ENCODE peak calls at places on chromosome X, in ten cellular contexts. One of them, this sample, is unnamed. For H3K4me1, the result is how much of the 10 kb centered on the place peaks cover.

GRCh38 chrX:23854122-23854521 is 53.6 kb downstream of the APOO start:
- DNase-seq in endodermal cell: no peak
- DNase-seq in small intestine: no peak
- DNase-seq in aorta: peak
- DNase-seq in CD4-positive, CD25-positive, alpha-beta regulatory T cell: no peak
- DNase-seq in HepG2: no peak
- DNase-seq in esophagus squamous epithelium: no peak
- DNase-seq in heart right ventricle: no peak
- DNase-seq in OCI-LY7: no peak
- DNase-seq in CD8-positive, alpha-beta T cell: no peak
- DNase-seq in this sample: no peak

GRCh38 chrX:40402771-40403533 is 177.8 kb upstream of the ATP6AP2 start:
- DNase-seq in endodermal cell: peak
- DNase-seq in small intestine: peak
- DNase-seq in aorta: no peak
- DNase-seq in CD4-positive, CD25-positive, alpha-beta regulatory T cell: no peak
- DNase-seq in HepG2: no peak
- DNase-seq in esophagus squamous epithelium: no peak
- DNase-seq in heart right ventricle: no peak
- DNase-seq in OCI-LY7: no peak
- DNase-seq in CD8-positive, alpha-beta T cell: no peak
- DNase-seq in this sample: no peak

GRCh38 chrX:8679572-8679971 is 52.4 kb downstream of the ANOS1 start:
- DNase-seq in endodermal cell: no peak
- DNase-seq in small intestine: no peak
- DNase-seq in aorta: no peak
- DNase-seq in CD4-positive, CD25-positive, alpha-beta regulatory T cell: no peak
- DNase-seq in HepG2: no peak
- DNase-seq in esophagus squamous epithelium: no peak
- DNase-seq in heart right ventricle: no peak
- DNase-seq in OCI-LY7: no peak
- DNase-seq in CD8-positive, alpha-beta T cell: no peak
- DNase-seq in this sample: no peak

GRCh38 chrX:134254511-134254910 is 17.5 kb downstream of the CCDC160 start:
- DNase-seq in endodermal cell: no peak
- DNase-seq in small intestine: no peak
- DNase-seq in aorta: no peak
- DNase-seq in CD4-positive, CD25-positive, alpha-beta regulatory T cell: no peak
- DNase-seq in HepG2: no peak
- DNase-seq in esophagus squamous epithelium: no peak
- DNase-seq in heart right ventricle: no peak
- DNase-seq in OCI-LY7: no peak
- DNase-seq in CD8-positive, alpha-beta T cell: no peak
- DNase-seq in this sample: no peak

GRCh38 chrX:78375894-78376293 is 48.5 kb upstream of the CYSLTR1 start:
- DNase-seq in endodermal cell: no peak
- DNase-seq in small intestine: peak
- DNase-seq in aorta: no peak
- DNase-seq in CD4-positive, CD25-positive, alpha-beta regulatory T cell: no peak
- DNase-seq in HepG2: no peak
- DNase-seq in esophagus squamous epithelium: no peak
- DNase-seq in heart right ventricle: no peak
- DNase-seq in OCI-LY7: no peak
- DNase-seq in CD8-positive, alpha-beta T cell: no peak
- DNase-seq in this sample: no peak

GRCh38 chrX:19040373-19040772 is 56.5 kb upstream of the PHKA2 start:
- DNase-seq in endodermal cell: no peak
- DNase-seq in small intestine: peak
- DNase-seq in aorta: no peak
- DNase-seq in CD4-positive, CD25-positive, alpha-beta regulatory T cell: no peak
- DNase-seq in HepG2: no peak
- DNase-seq in esophagus squamous epithelium: no peak
- DNase-seq in heart right ventricle: no peak
- DNase-seq in OCI-LY7: no peak
- DNase-seq in CD8-positive, alpha-beta T cell: no peak
- DNase-seq in this sample: no peak

GRCh38 chrX:121308276-121308805 is 260.9 kb downstream of the GLUD2 start:
- DNase-seq in endodermal cell: peak
- DNase-seq in small intestine: no peak
- DNase-seq in aorta: no peak
- DNase-seq in CD4-positive, CD25-positive, alpha-beta regulatory T cell: no peak
- DNase-seq in HepG2: peak
- DNase-seq in esophagus squamous epithelium: no peak
- DNase-seq in heart right ventricle: no peak
- DNase-seq in OCI-LY7: peak
- DNase-seq in CD8-positive, alpha-beta T cell: no peak
- DNase-seq in this sample: peak

GRCh38 chrX:135695471-135695870 is 18.0 kb upstream of the CT45A1 start:
- DNase-seq in endodermal cell: no peak
- DNase-seq in small intestine: no peak
- DNase-seq in aorta: no peak
- DNase-seq in CD4-positive, CD25-positive, alpha-beta regulatory T cell: no peak
- DNase-seq in HepG2: no peak
- DNase-seq in esophagus squamous epithelium: no peak
- DNase-seq in heart right ventricle: no peak
- DNase-seq in OCI-LY7: no peak
- DNase-seq in CD8-positive, alpha-beta T cell: no peak
- DNase-seq in this sample: no peak

GRCh38 chrX:140525448-140525847 is 20.6 kb upstream of the SOX3 start:
- DNase-seq in endodermal cell: no peak
- DNase-seq in small intestine: no peak
- DNase-seq in aorta: no peak
- DNase-seq in CD4-positive, CD25-positive, alpha-beta regulatory T cell: no peak
- DNase-seq in HepG2: no peak
- DNase-seq in esophagus squamous epithelium: no peak
- DNase-seq in heart right ventricle: no peak
- DNase-seq in OCI-LY7: no peak
- DNase-seq in CD8-positive, alpha-beta T cell: no peak
- DNase-seq in this sample: no peak

GRCh38 chrX:112941209-112941788 is 100.7 kb upstream of the AMOT start:
- DNase-seq in endodermal cell: no peak
- DNase-seq in small intestine: peak
- DNase-seq in aorta: no peak
- DNase-seq in CD4-positive, CD25-positive, alpha-beta regulatory T cell: no peak
- DNase-seq in HepG2: no peak
- DNase-seq in esophagus squamous epithelium: no peak
- DNase-seq in heart right ventricle: no peak
- DNase-seq in OCI-LY7: no peak
- DNase-seq in CD8-positive, alpha-beta T cell: no peak
- DNase-seq in this sample: no peak

DNA sequence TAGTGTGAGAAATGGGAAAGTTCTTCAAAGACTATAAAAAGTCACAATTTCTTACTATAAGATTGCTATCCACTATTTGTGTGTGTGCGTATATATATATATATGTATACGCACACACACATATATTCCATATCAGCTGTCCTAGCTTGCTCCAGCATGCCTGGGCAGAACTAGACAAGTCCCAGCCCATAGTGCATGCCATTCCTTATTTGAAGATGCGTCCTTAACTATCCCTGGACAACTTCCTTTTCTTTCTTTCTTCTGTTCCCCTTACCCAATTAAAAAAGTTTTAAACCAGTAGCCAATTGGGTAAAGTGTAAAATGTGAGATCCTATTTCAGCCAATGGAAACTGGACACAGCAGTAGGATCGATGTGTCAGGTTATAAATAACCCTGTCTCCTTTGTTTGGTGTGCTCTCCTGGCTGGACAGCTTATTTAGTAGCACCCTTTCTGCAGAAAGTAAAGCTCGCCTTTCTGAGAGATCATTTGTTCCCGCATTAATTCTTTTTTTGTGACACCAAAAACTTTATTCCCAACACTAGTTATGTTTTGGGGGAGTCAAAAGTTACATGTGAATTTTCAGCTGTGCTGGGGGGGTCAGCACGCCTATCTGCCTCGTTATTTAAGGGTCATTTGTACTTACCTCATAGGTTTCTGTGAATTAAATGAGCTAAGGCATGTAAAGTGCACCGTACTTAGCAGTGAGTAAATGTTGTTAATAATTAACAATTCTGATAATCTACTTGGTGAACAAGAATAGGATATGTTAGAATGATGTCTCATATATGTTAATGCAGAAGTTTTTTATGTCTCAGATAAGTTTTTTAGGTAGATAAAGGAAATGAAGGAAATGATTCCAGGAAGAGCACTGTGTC is 40.9 kb downstream of the KDM6A start:
- DNase-seq in endodermal cell: no peak
- DNase-seq in small intestine: peak
- DNase-seq in aorta: no peak
- DNase-seq in CD4-positive, CD25-positive, alpha-beta regulatory T cell: no peak
- DNase-seq in HepG2: no peak
- DNase-seq in esophagus squamous epithelium: no peak
- DNase-seq in heart right ventricle: no peak
- DNase-seq in OCI-LY7: no peak
- DNase-seq in CD8-positive, alpha-beta T cell: no peak
- DNase-seq in this sample: no peak
- H3K4me1 ChIP-seq in endodermal cell: under half
- H3K4me1 ChIP-seq in small intestine: under half
- H3K4me1 ChIP-seq in aorta: under half
- H3K4me1 ChIP-seq in CD4-positive, CD25-positive, alpha-beta regulatory T cell: under half
- H3K4me1 ChIP-seq in HepG2: half or more
- H3K4me1 ChIP-seq in esophagus squamous epithelium: under half
- H3K4me1 ChIP-seq in heart right ventricle: under half
- H3K4me1 ChIP-seq in OCI-LY7: under half
- H3K4me1 ChIP-seq in CD8-positive, alpha-beta T cell: under half
- H3K4me1 ChIP-seq in this sample: under half

GRCh38 chrX:10611441-10612090 is 8.8 kb downstream of the MID1 start:
- DNase-seq in endodermal cell: no peak
- DNase-seq in small intestine: no peak
- DNase-seq in aorta: no peak
- DNase-seq in CD4-positive, CD25-positive, alpha-beta regulatory T cell: no peak
- DNase-seq in HepG2: no peak
- DNase-seq in esophagus squamous epithelium: no peak
- DNase-seq in heart right ventricle: no peak
- DNase-seq in OCI-LY7: no peak
- DNase-seq in CD8-positive, alpha-beta T cell: no peak
- DNase-seq in this sample: no peak
- H3K4me1 ChIP-seq in endodermal cell: under half
- H3K4me1 ChIP-seq in small intestine: under half
- H3K4me1 ChIP-seq in aorta: under half
- H3K4me1 ChIP-seq in CD4-positive, CD25-positive, alpha-beta regulatory T cell: under half
- H3K4me1 ChIP-seq in HepG2: under half
- H3K4me1 ChIP-seq in esophagus squamous epithelium: under half
- H3K4me1 ChIP-seq in heart right ventricle: under half
- H3K4me1 ChIP-seq in OCI-LY7: under half
- H3K4me1 ChIP-seq in CD8-positive, alpha-beta T cell: under half
- H3K4me1 ChIP-seq in this sample: under half

GRCh38 chrX:153557618-153558017 is 40.2 kb downstream of the ATP2B3 start:
- DNase-seq in endodermal cell: no peak
- DNase-seq in small intestine: no peak
- DNase-seq in aorta: no peak
- DNase-seq in CD4-positive, CD25-positive, alpha-beta regulatory T cell: no peak
- DNase-seq in HepG2: no peak
- DNase-seq in esophagus squamous epithelium: no peak
- DNase-seq in heart right ventricle: no peak
- DNase-seq in OCI-LY7: peak
- DNase-seq in CD8-positive, alpha-beta T cell: no peak
- DNase-seq in this sample: no peak
- H3K4me1 ChIP-seq in endodermal cell: under half
- H3K4me1 ChIP-seq in small intestine: under half
- H3K4me1 ChIP-seq in aorta: under half
- H3K4me1 ChIP-seq in CD4-positive, CD25-positive, alpha-beta regulatory T cell: under half
- H3K4me1 ChIP-seq in HepG2: under half
- H3K4me1 ChIP-seq in esophagus squamous epithelium: under half
- H3K4me1 ChIP-seq in heart right ventricle: under half
- H3K4me1 ChIP-seq in OCI-LY7: under half
- H3K4me1 ChIP-seq in CD8-positive, alpha-beta T cell: under half
- H3K4me1 ChIP-seq in this sample: under half

GRCh38 chrX:48489296-48489695 is 13.3 kb downstream of the FTSJ1 start:
- DNase-seq in endodermal cell: no peak
- DNase-seq in small intestine: no peak
- DNase-seq in aorta: peak
- DNase-seq in CD4-positive, CD25-positive, alpha-beta regulatory T cell: no peak
- DNase-seq in HepG2: no peak
- DNase-seq in esophagus squamous epithelium: no peak
- DNase-seq in heart right ventricle: no peak
- DNase-seq in OCI-LY7: no peak
- DNase-seq in CD8-positive, alpha-beta T cell: no peak
- DNase-seq in this sample: no peak

GRCh38 chrX:48488034-48488433 is 12.0 kb downstream of the FTSJ1 start:
- DNase-seq in endodermal cell: no peak
- DNase-seq in small intestine: no peak
- DNase-seq in aorta: peak
- DNase-seq in CD4-positive, CD25-positive, alpha-beta regulatory T cell: no peak
- DNase-seq in HepG2: no peak
- DNase-seq in esophagus squamous epithelium: no peak
- DNase-seq in heart right ventricle: no peak
- DNase-seq in OCI-LY7: no peak
- DNase-seq in CD8-positive, alpha-beta T cell: no peak
- DNase-seq in this sample: no peak

GRCh38 chrX:48490661-48491060 is 14.7 kb downstream of the FTSJ1 start:
- DNase-seq in endodermal cell: no peak
- DNase-seq in small intestine: no peak
- DNase-seq in aorta: peak
- DNase-seq in CD4-positive, CD25-positive, alpha-beta regulatory T cell: no peak
- DNase-seq in HepG2: no peak
- DNase-seq in esophagus squamous epithelium: no peak
- DNase-seq in heart right ventricle: no peak
- DNase-seq in OCI-LY7: no peak
- DNase-seq in CD8-positive, alpha-beta T cell: no peak
- DNase-seq in this sample: no peak

GRCh38 chrX:48491809-48492208 is 15.8 kb downstream of the FTSJ1 start:
- DNase-seq in endodermal cell: no peak
- DNase-seq in small intestine: no peak
- DNase-seq in aorta: peak
- DNase-seq in CD4-positive, CD25-positive, alpha-beta regulatory T cell: no peak
- DNase-seq in HepG2: no peak
- DNase-seq in esophagus squamous epithelium: no peak
- DNase-seq in heart right ventricle: no peak
- DNase-seq in OCI-LY7: no peak
- DNase-seq in CD8-positive, alpha-beta T cell: no peak
- DNase-seq in this sample: no peak

GRCh38 chrX:48489892-48490291 is 13.9 kb downstream of the FTSJ1 start:
- DNase-seq in endodermal cell: no peak
- DNase-seq in small intestine: no peak
- DNase-seq in aorta: peak
- DNase-seq in CD4-positive, CD25-positive, alpha-beta regulatory T cell: no peak
- DNase-seq in HepG2: no peak
- DNase-seq in esophagus squamous epithelium: no peak
- DNase-seq in heart right ventricle: no peak
- DNase-seq in OCI-LY7: no peak
- DNase-seq in CD8-positive, alpha-beta T cell: no peak
- DNase-seq in this sample: no peak
- H3K4me1 ChIP-seq in endodermal cell: under half
- H3K4me1 ChIP-seq in small intestine: under half
- H3K4me1 ChIP-seq in aorta: under half
- H3K4me1 ChIP-seq in CD4-positive, CD25-positive, alpha-beta regulatory T cell: under half
- H3K4me1 ChIP-seq in HepG2: under half
- H3K4me1 ChIP-seq in esophagus squamous epithelium: under half
- H3K4me1 ChIP-seq in heart right ventricle: under half
- H3K4me1 ChIP-seq in OCI-LY7: under half
- H3K4me1 ChIP-seq in CD8-positive, alpha-beta T cell: under half
- H3K4me1 ChIP-seq in this sample: under half

This sample was measured in tibial nerve.